ENCODE peak calls at places on chromosome 13, in seven cellular contexts. J is neural progenitor cell, M is GM23248, R is DND-41, K is ovary, G is aorta, I is left ventricle myocardium inferior. Z is an unnamed sample. For H3K4me1, the result is how much of the 10 kb centered on the place peaks cover.

GRCh38 chr13:34816543-34816942 is 125.5 kb upstream of the NBEA start:
- DNase-seq in I (no peak), R (no peak), M (peak), J (no peak), K (no peak), G (no peak), Z (no peak)

GRCh38 chr13:75760182-75760981 is 124.3 kb downstream of the LMO7 start:
- DNase-seq in K (no peak), M (peak), I (no peak), R (no peak), G (no peak), J (no peak), Z (no peak)

GRCh38 chr13:32426191-32426980 is 1.5 kb downstream of the N4BP2L1 start:
- DNase-seq in R (peak), G (no peak), K (no peak), I (no peak), M (peak), J (no peak), Z (no peak)

GRCh38 chr13:26246154-26246553 is 7.8 kb upstream of the CDK8 start:
- DNase-seq in K (no peak), R (no peak), M (no peak), I (no peak), J (no peak), G (no peak), Z (no peak)

GRCh38 chr13:101473458-101473857 is 21.0 kb downstream of the ITGBL1 start:
- DNase-seq in G (no peak), R (no peak), M (peak), K (peak), J (no peak), I (peak), Z (no peak)

GRCh38 chr13:51405176-51405575 is 47.7 kb downstream of the INTS6 start:
- DNase-seq in I (no peak), G (no peak), R (no peak), M (no peak), J (no peak), K (no peak), Z (no peak)

GRCh38 chr13:73870970-73871935 is 263.0 kb downstream of the KLF12 start:
- DNase-seq in M (peak), I (no peak), R (no peak), G (no peak), J (no peak), K (no peak), Z (no peak)

GRCh38 chr13:71873418-71874276 is 6.6 kb upstream of the DACH1 start:
- DNase-seq in M (no peak), J (no peak), K (no peak), I (no peak), G (no peak), R (no peak), Z (no peak)

DNA sequence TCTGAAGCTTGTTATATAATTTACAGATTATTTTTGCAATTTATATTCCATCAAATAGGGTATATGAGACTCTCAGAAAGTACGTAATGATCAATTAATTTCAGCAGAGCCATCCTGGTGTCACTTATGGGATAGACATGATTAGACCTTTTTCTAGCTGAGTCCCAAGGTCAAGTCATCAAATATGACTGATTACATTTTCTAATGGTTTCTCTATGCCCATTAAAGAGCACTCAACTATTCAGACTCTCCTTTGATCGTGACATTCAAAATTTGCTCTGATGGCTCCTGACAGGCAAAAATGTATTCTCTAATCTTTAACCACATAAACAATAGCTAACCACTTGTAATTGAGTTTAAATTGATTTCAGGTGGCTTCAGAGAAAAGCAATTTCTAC is 469.2 kb downstream of the COG6 start:
- DNase-seq in G (no peak), M (no peak), R (no peak), K (no peak), J (no peak), I (no peak), Z (no peak)
- H3K4me1 ChIP-seq in G (under half), M (under half), R (under half), K (under half), J (under half), I (under half), Z (under half)

DNA sequence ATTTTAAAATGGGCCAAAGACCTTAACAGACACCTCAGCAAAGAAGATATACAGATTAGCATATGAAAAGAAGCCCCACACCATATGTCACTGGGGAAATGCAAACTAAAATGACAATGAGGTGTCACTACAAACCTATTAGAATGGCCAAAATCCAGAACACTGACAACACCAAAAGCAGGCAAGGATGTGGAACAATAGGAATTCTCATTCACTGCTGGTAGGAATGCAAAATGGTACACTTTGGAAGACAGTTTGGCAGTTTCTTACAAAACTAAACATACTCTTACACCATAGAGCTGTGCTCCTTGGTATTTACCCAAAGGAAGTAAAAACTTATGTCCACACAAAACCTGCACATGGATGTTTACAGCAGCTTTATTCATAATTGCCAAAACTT is 23.1 kb downstream of the ELF1 start:
- DNase-seq in J (no peak), K (no peak), I (no peak), R (no peak), M (no peak), G (no peak), Z (no peak)
- H3K4me1 ChIP-seq in J (under half), K (under half), I (half or more), R (half or more), M (under half), G (under half), Z (under half)

GRCh38 chr13:97844151-97844550 is 109.3 kb upstream of the IPO5 start:
- DNase-seq in K (no peak), R (no peak), J (no peak), M (no peak), I (no peak), G (no peak), Z (no peak)
- H3K4me1 ChIP-seq in K (under half), R (under half), J (under half), M (under half), I (under half), G (under half), Z (under half)

GRCh38 chr13:99313941-99314340 is 6.7 kb upstream of the GPR183 start:
- DNase-seq in R (no peak), K (no peak), M (no peak), I (no peak), G (no peak), J (no peak), Z (no peak)

GRCh38 chr13:99315186-99315585 is 8.0 kb upstream of the GPR183 start:
- DNase-seq in I (no peak), J (no peak), K (no peak), M (peak), G (no peak), R (no peak), Z (no peak)

GRCh38 chr13:99314640-99315176 is 7.5 kb upstream of the GPR183 start:
- DNase-seq in K (no peak), G (no peak), J (no peak), M (peak), I (no peak), R (no peak), Z (no peak)

GRCh38 chr13:99316657-99317244 is 9.6 kb upstream of the GPR183 start:
- DNase-seq in M (no peak), K (no peak), I (no peak), J (no peak), R (no peak), G (no peak), Z (peak)

GRCh38 chr13:99316224-99316623 is 9.0 kb upstream of the GPR183 start:
- DNase-seq in K (no peak), G (no peak), M (no peak), I (no peak), R (no peak), J (no peak), Z (no peak)
- H3K4me1 ChIP-seq in K (under half), G (under half), M (under half), I (under half), R (under half), J (under half), Z (under half)

GRCh38 chr13:28609936-28610335 is 49.0 kb upstream of the POMP start:
- DNase-seq in G (no peak), J (no peak), K (no peak), R (no peak), I (no peak), M (peak), Z (no peak)
- H3K4me1 ChIP-seq in G (under half), J (under half), K (under half), R (under half), I (under half), M (under half), Z (under half)

GRCh38 chr13:114118086-114118762 is 14.2 kb downstream of the RASA3 start:
- DNase-seq in G (peak), K (no peak), I (no peak), R (no peak), M (peak), J (no peak), Z (peak)

GRCh38 chr13:114113961-114114360 is 18.5 kb downstream of the RASA3 start:
- DNase-seq in M (no peak), I (no peak), K (peak), G (peak), J (no peak), R (no peak), Z (no peak)

GRCh38 chr13:114115191-114115671 is 17.2 kb downstream of the RASA3 start:
- DNase-seq in J (no peak), I (no peak), M (peak), R (no peak), K (peak), G (peak), Z (peak)

GRCh38 chr13:114116734-114117133 is 15.7 kb downstream of the RASA3 start:
- DNase-seq in J (no peak), M (no peak), I (no peak), G (no peak), R (no peak), K (no peak), Z (no peak)

GRCh38 chr13:114115796-114116195 is 16.6 kb downstream of the RASA3 start:
- DNase-seq in R (no peak), K (peak), G (no peak), J (no peak), I (no peak), M (no peak), Z (no peak)
- H3K4me1 ChIP-seq in R (half or more), K (under half), G (under half), J (under half), I (under half), M (under half), Z (under half)

Z was measured in psoas muscle.